ENCODE peak calls at places on chromosomes 12 and 14, in four cellular contexts. A, Z, M and Q are unnamed samples.

GRCh38 chr12:132285991-132286681 is 43.3 kb downstream of the GALNT9 start:
- DNase-seq in M (peak; percentile 35), A (no peak), Z (no peak), Q (no peak)

GRCh38 chr12:27193854-27194544 is 50.1 kb upstream of the STK38L start:
- DNase-seq in Z (no peak), M (no peak), A (no peak), Q (no peak)

GRCh38 chr12:46364777-46365580 is 7.6 kb downstream of the SLC38A2 start:
- DNase-seq in M (peak; percentile 78), Z (no peak), A (no peak), Q (no peak)

GRCh38 chr12:873954-874353 is 75.5 kb downstream of the RAD52 start:
- DNase-seq in A (no peak), M (peak; percentile 53), Z (no peak), Q (no peak)

GRCh38 chr12:52020539-52021336 is 14.0 kb downstream of the TAMALIN start:
- DNase-seq in M (peak; percentile 48), A (peak; percentile 71), Z (peak; percentile 73), Q (peak; percentile 87)

GRCh38 chr12:77893918-77894317 is 63.2 kb downstream of the NAV3 start:
- DNase-seq in A (no peak), M (peak; percentile 17), Z (no peak), Q (no peak)

GRCh38 chr14:96751505-96751904 is 45.7 kb upstream of the VRK1 start:
- DNase-seq in A (no peak), Z (no peak), M (no peak), Q (no peak)

GRCh38 chr12:95630496-95630895 is 79.2 kb upstream of the USP44 start:
- DNase-seq in Z (no peak), M (no peak), A (no peak), Q (no peak)

GRCh38 chr14:22002860-22003284 is 329.3 kb upstream of the OR4E1 start:
- DNase-seq in M (no peak), Z (peak; percentile 32), A (peak; percentile 5), Q (peak; percentile 76)

GRCh38 chr12:56021882-56022497 is 1.1 kb downstream of the IKZF4 start:
- DNase-seq in A (no peak), Z (no peak), M (no peak), Q (no peak)

GRCh38 chr12:127035011-127035879 is 1231.7 kb upstream of the TMEM132C start:
- DNase-seq in M (no peak), A (no peak), Z (no peak), Q (no peak)

DNA sequence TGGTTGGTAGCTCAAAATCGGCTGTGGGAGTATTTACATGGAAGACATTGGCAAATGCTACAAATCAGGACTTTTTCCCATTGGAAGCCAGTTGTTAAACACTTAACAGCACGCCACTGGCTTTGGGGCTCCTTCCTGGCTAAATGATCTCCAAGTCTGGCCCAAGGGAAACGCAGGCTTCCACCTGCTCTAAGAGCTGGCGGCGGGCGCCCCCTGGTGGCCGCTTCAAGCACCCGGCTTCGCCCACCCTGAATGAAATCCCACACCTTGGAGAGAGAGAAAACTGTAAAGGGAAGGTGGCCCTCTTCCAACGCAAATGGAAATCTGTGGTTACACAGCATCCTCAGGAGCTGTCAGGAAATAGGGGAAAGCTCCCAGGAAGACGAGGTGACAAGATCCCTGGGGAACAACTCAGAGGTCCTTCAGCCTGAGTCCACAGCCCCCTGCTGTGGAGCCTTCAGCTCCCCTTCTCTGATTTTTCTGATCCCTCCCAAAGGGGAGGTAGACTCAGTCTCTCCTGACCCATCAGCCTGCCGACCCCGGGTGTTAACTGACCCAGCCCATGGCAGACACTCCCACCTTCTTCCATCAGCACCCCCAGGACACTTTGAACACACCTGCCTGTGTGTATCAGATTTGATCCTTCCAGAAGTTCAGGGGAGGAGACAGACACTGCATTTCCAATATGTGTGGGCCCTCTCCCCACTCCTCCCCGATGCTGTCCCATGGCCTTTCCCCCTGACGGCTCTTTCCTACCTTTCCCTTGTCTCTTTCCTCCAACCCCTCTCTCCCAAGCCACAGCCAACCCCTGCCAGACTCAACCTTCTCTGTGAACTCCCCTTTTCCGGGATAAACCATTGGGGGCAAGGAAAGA is 15.4 kb downstream of the SELPLG start:
- DNase-seq in Z (peak; percentile 85), A (peak; percentile 82), M (peak; percentile 55), Q (peak; percentile 89)
- TF ChIP-seq ELF4 in Z (no peak), A (no peak), M (no peak), Q (no peak)

GRCh38 chr14:68476212-68476964 is 316.5 kb downstream of the ZFP36L1 start:
- DNase-seq in Z (no peak), M (peak; percentile 45), A (no peak), Q (no peak)
- TF ChIP-seq ELF4 in Z (no peak), M (no peak), A (no peak), Q (no peak)

GRCh38 chr12:70661762-70662161 is 24.5 kb upstream of the PTPRB start:
- DNase-seq in Z (no peak), M (no peak), A (no peak), Q (no peak)
- TF ChIP-seq ELF4 in Z (no peak), M (no peak), A (no peak), Q (no peak)

GRCh38 chr14:37584211-37585100 is 10.6 kb downstream of the FOXA1 start:
- DNase-seq in A (no peak), Z (no peak), M (no peak), Q (peak; percentile 46)
- TF ChIP-seq ELF4 in A (no peak), Z (no peak), M (no peak), Q (no peak)